ENCODE peak calls at places on chromosomes 16 and 17, in seven cellular contexts. V is transverse colon, B is upper lobe of left lung, R is prostate gland, X is GM23338, L is sigmoid colon, N is stomach. J is an unnamed sample.

GRCh38 chr17:82841921-82842596 is 2.2 kb upstream of the ZNF750 start:
- DNase-seq in V (no peak), B (no peak), R (no peak), X (no peak), L (peak; percentile 34), N (no peak), J (no peak)

GRCh38 chr16:79363484-79363883 is 237.1 kb downstream of the MAF start:
- DNase-seq in V (no peak), B (no peak), R (no peak), X (no peak), L (no peak), N (no peak), J (no peak)

GRCh38 chr16:9191274-9191850 is 99.9 kb downstream of the HAPSTR1 start:
- DNase-seq in V (no peak), B (no peak), R (no peak), X (no peak), L (no peak), N (no peak), J (no peak)

GRCh38 chr16:86516618-86517003 is 6.3 kb downstream of the FOXF1 start:
- DNase-seq in V (no peak), B (peak; percentile 80), R (no peak), X (no peak), L (peak; percentile 77), N (no peak), J (no peak)

GRCh38 chr17:15952916-15953865 is 8.3 kb downstream of the ADORA2B start:
- DNase-seq in V (no peak), B (peak; percentile 48), R (no peak), X (no peak), L (peak; percentile 40), N (no peak), J (no peak)

GRCh38 chr16:66358231-66358630 is 8.3 kb upstream of the CDH5 start:
- DNase-seq in V (no peak), B (no peak), R (no peak), X (no peak), L (no peak), N (no peak), J (no peak)

GRCh38 chr17:44219636-44220210 is at the start of gene UBTF:
- DNase-seq in V (peak; percentile 63), B (peak; percentile 94), R (peak; percentile 59), X (peak; percentile 75), L (peak; percentile 86), N (peak; percentile 62), J (peak; percentile 56)

GRCh38 chr16:30063893-30064745 is 1.4 kb upstream of the ALDOA start:
- DNase-seq in V (peak; percentile 80), B (peak; percentile 84), R (peak; percentile 78), X (peak; percentile 74), L (peak; percentile 92), N (peak; percentile 79), J (peak; percentile 74)

GRCh38 chr16:88022076-88023042 is 71.1 kb downstream of the BANP start:
- DNase-seq in V (no peak), B (no peak), R (no peak), X (no peak), L (no peak), N (no peak), J (peak; percentile 34)

DNA sequence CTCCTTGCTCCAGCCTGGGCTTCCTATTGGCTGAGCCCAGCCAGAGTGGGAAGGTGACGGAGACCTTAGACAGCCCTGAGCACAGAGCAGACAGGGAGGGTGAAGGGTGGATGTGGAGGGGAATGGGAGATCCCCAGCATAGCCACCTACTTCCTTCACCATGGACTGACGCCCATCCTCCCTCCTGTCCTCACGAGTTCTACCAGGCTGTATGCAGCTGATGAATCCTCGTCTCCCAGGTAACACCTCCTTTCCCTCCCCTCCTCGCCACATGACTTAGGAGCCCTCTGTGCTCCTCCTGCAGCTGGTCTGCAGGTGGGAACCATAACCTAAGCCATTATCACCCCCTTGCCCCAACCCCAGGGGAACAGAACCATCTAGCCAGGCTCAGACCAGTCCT is 9.0 kb upstream of the CRHR1 start:
- DNase-seq in V (no peak), B (no peak), R (no peak), X (no peak), L (no peak), N (no peak), J (no peak)
- TF ChIP-seq POLR2AphosphoS5 in V (no peak), B (no peak), R (no peak), X (no peak), L (no peak), N (no peak), J (no peak)

GRCh38 chr16:81810361-81810760 is 31.3 kb downstream of the PLCG2 start:
- DNase-seq in V (no peak), B (no peak), R (no peak), X (no peak), L (no peak), N (no peak), J (no peak)
- H3K4me1 ChIP-seq in V (no peaks in the 10 kb centered on the region), B (no peaks in the 10 kb centered on the region), R (no peaks in the 10 kb centered on the region), X (no peaks in the 10 kb centered on the region), L (no peaks in the 10 kb centered on the region), N (no peaks in the 10 kb centered on the region), J (no peaks in the 10 kb centered on the region)

DNA sequence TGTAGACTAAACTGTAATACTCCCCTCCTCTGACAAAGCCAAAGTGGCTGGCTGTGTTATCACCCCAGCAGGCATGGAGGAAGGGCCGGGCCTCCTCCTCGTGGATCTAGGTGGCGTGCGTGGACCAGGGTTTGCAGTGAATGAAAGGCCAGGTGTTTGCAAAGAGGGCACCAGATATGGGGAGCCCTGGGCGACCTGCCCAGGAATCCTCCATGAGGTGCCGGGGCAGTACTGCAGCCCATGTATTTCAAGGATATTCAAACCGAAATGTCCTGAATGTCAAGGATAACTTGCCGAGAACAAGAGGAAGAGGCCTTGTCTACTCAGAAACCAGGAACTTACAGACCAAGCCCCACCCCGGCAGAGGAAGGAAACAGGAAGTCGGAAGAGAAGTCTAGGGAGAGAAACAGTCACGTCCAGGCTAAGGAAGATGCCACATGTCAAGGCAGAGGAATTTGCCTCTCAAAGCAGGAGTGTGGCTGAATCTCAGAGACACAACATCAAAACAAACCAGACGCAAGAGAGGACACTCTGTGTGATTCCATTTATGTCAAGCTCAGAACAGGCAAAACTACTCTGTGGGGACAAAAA is 13.7 kb upstream of the OSGIN1 start:
- DNase-seq in V (no peak), B (no peak), R (no peak), X (no peak), L (no peak), N (no peak), J (no peak)
- TF ChIP-seq POLR2AphosphoS5 in V (no peak), B (no peak), R (no peak), X (no peak), L (no peak), N (no peak), J (no peak)

DNA sequence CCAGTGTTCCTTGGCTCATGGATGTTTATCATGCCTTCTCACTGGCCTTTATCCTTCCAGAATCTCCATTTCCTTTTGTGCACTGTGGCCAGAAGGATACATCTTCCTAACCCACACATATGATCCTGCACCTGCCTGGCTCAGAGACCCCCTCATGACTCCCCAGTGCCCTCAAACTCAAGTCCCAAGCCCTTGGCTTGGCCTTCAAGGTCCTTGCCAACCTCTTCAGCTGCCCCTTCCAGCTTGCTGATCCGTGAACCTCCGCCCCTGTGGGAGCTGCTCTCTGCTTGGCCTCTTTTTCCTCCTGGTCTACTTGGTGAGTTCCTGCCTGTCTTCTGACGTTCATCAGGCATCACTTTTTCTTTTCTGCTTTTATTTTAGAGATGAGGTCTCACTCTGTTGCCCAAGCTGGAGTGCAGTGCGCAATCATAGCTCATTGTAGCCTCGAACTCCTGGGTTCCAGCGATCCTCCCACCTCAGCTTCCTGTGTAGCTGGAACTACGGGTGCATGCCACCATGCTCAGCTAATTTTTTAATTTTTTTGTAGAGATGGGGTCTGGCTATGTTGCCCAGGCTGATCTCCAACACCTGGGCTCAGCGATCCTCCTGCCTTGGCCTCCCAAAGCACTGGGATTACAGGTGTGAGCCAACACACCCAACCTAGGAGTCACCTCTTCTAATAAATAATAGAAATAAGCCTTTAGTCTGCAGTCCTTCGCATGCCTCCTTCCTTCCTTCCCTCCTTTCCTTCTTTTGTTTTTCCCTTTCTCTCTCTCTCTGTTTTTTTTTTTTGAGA is 2.5 kb upstream of the PYCARD start:
- DNase-seq in V (no peak), B (no peak), R (no peak), X (no peak), L (no peak), N (no peak), J (no peak)
- H3K4me1 ChIP-seq in V (peaks cover 17% of the 10 kb centered on the region), B (peaks cover 22% of the 10 kb centered on the region), R (no peaks in the 10 kb centered on the region), X (peaks cover 16% of the 10 kb centered on the region), L (peaks cover 20% of the 10 kb centered on the region), N (peaks cover 16% of the 10 kb centered on the region), J (peaks cover 8% of the 10 kb centered on the region)

GRCh38 chr16:81097230-81097629 is 1.0 kb upstream of the GCSH start:
- DNase-seq in V (no peak), B (no peak), R (no peak), X (no peak), L (no peak), N (no peak), J (no peak)

GRCh38 chr16:81096715-81097208 is 567 bp upstream of the GCSH start:
- DNase-seq in V (no peak), B (no peak), R (no peak), X (no peak), L (no peak), N (no peak), J (no peak)

GRCh38 chr16:81095653-81095952 is 592 bp downstream of the GCSH start:
- DNase-seq in V (no peak), B (no peak), R (no peak), X (no peak), L (no peak), N (no peak), J (no peak)

GRCh38 chr16:81094771-81095251 is 1.4 kb downstream of the GCSH start:
- DNase-seq in V (no peak), B (no peak), R (no peak), X (no peak), L (no peak), N (no peak), J (no peak)

DNA sequence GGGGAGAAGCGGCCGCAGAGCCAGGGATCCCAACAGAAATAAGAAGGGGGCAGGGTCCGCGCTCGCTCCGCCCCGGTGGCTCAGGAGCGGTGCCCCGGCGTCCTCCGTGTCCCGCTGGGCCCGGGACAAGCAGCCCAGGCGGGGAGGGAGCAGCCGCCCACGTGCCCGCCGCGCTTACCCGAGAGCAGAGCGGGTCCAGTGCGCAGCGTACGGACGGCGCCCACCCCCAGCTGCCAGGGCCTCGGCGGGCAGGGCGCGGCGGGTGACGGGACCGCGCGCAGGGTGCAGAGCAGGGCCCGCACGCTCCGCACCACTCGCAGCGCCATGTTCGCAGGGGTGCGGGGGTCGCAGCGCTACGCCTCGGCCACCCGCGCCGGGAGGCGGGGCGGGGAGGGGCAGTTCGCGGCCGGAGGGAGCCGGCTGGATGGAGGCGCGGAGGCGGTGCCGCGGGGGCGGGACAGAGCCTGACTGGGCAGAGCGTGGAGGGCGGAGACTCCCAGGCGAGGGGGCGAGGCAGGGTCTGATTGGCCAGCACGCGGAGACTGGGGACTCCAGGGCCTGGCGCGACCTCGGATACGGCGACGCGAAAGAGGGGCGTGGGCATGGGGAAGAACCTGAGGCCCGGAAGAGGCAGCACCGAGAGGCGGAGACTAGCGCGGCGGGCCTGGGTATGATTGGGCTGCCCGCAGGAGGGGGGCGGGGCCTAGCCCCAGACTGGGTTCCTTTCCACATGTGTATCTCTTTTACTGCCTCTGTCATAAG is at the start of gene GCSH:
- DNase-seq in V (peak; percentile 99), B (peak; percentile 99), R (peak; percentile 100), X (peak; percentile 99), L (peak; percentile 99), N (peak; percentile 99), J (peak; percentile 99)
- TF ChIP-seq POLR2AphosphoS5 in V (no peak), B (peak; percentile 37), R (peak; percentile 93), X (peak; percentile 50), L (no peak), N (peak; percentile 81), J (no peak)